ENCODE peak calls at places on chromosomes 11 and 22, in four cellular contexts. Q is endothelial cell of umbilical vein, A is hepatocyte, R is neural progenitor cell. P is an unnamed sample.
A peak's percentile ranks its signal among the peaks of the same experiment; 100 is the strongest.

GRCh38 chr11:94673353-94673752 is 94.8 kb upstream of the AMOTL1 start:
- DNase-seq in R (no peak), A (no peak), Q (no peak), P (no peak)

GRCh38 chr22:43412808-43413785 is 1.3 kb downstream of the MPPED1 start:
- DNase-seq in Q (no peak), A (no peak), R (peak; percentile 48), P (no peak)

GRCh38 chr11:81007046-81007445 is 1566.2 kb upstream of the TENM4 start:
- DNase-seq in Q (peak; percentile 40), R (no peak), A (peak; percentile 19), P (no peak)

GRCh38 chr11:10117709-10118341 is 176.2 kb downstream of the SBF2 start:
- DNase-seq in A (no peak), Q (peak; percentile 61), R (no peak), P (no peak)

GRCh38 chr11:2883717-2884423 is 1.7 kb downstream of the CDKN1C start:
- DNase-seq in R (peak; percentile 75), A (peak; percentile 46), Q (peak; percentile 21), P (no peak)

GRCh38 chr11:96054870-96055705 is 131.2 kb upstream of the MTMR2 start:
- DNase-seq in Q (peak; percentile 71), R (peak; percentile 85), A (no peak), P (no peak)

GRCh38 chr11:69253028-69253427 is 40.9 kb upstream of the MYEOV start:
- DNase-seq in Q (no peak), R (no peak), A (no peak), P (peak; percentile 95)

GRCh38 chr11:33377852-33378385 is 120.7 kb downstream of the HIPK3 start:
- DNase-seq in Q (peak; percentile 51), A (no peak), R (no peak), P (no peak)

GRCh38 chr11:109196016-109196415 is 226.0 kb upstream of the C11orf87 start:
- DNase-seq in Q (no peak), A (no peak), R (no peak), P (no peak)

GRCh38 chr11:45917623-45918330 is at the start of gene PEX16:
- DNase-seq in R (peak; percentile 98), A (peak; percentile 99), Q (peak; percentile 99), P (peak; percentile 98)

GRCh38 chr11:134410766-134411165 is 1.3 kb downstream of the B3GAT1 start:
- DNase-seq in Q (no peak), A (no peak), R (no peak), P (no peak)

GRCh38 chr11:32200448-32200847 is 109.6 kb downstream of the RCN1 start:
- DNase-seq in R (no peak), A (no peak), Q (no peak), P (no peak)

GRCh38 chr11:30423886-30424285 is 101.0 kb downstream of the ARL14EP start:
- DNase-seq in Q (no peak), R (peak; percentile 44), A (no peak), P (no peak)

GRCh38 chr11:17012712-17013547 is 1.3 kb downstream of the PLEKHA7 start:
- DNase-seq in A (peak; percentile 71), Q (peak; percentile 50), R (peak; percentile 78), P (no peak)

GRCh38 chr22:19718255-19719054 is 4.2 kb downstream of the SEPTIN5 start:
- DNase-seq in A (no peak), Q (no peak), R (no peak), P (no peak)

GRCh38 chr11:134656861-134657540 is 245.0 kb upstream of the B3GAT1 start:
- DNase-seq in R (no peak), A (no peak), Q (no peak), P (no peak)

GRCh38 chr11:28089378-28089777 is 18.6 kb downstream of the KIF18A start:
- DNase-seq in R (no peak), A (no peak), Q (no peak), P (no peak)

GRCh38 chr11:70448983-70449567 is 50.7 kb downstream of the CTTN start:
- DNase-seq in Q (no peak), R (no peak), A (no peak), P (no peak)

GRCh38 chr11:72321381-72321996 is 77.5 kb upstream of the PHOX2A start:
- DNase-seq in R (no peak), A (no peak), Q (peak; percentile 45), P (peak; percentile 7)

GRCh38 chr11:2518112-2518982 is 73.5 kb downstream of the KCNQ1 start:
- DNase-seq in R (peak; percentile 7), A (no peak), Q (no peak), P (no peak)

GRCh38 chr11:115411114-115411513 is 93.1 kb downstream of the CADM1 start:
- DNase-seq in R (no peak), Q (no peak), A (no peak), P (no peak)

GRCh38 chr22:17931400-17931825 is 92.9 kb downstream of the MICAL3 start:
- DNase-seq in Q (no peak), R (no peak), A (no peak), P (no peak)

GRCh38 chr11:67372993-67373915 is at the start of gene CLCF1:
- DNase-seq in A (peak; percentile 89), R (peak; percentile 85), Q (no peak), P (no peak)

GRCh38 chr22:43011079-43011478 is 3.9 kb downstream of the PACSIN2 start:
- DNase-seq in A (peak; percentile 49), Q (no peak), R (no peak), P (no peak)

GRCh38 chr11:122690801-122691649 is 35.5 kb downstream of the UBASH3B start:
- DNase-seq in Q (peak; percentile 55), A (no peak), R (peak; percentile 18), P (no peak)

GRCh38 chr11:31810779-31811647 is at the start of gene PAX6:
- DNase-seq in R (peak; percentile 97), A (no peak), Q (peak; percentile 66), P (peak; percentile 4)

GRCh38 chr11:129440028-129440630 is 64.5 kb downstream of the BARX2 start:
- DNase-seq in Q (no peak), A (peak; percentile 83), R (no peak), P (peak; percentile 65)

GRCh38 chr11:94746721-94747120 is 21.4 kb upstream of the AMOTL1 start:
- DNase-seq in Q (no peak), A (peak; percentile 75), R (no peak), P (no peak)

GRCh38 chr11:41978951-41979350 is 519.5 kb upstream of the LRRC4C start:
- DNase-seq in Q (peak; percentile 2), A (no peak), R (no peak), P (no peak)

GRCh38 chr11:6402561-6402981 is 12.3 kb downstream of the SMPD1 start:
- DNase-seq in A (no peak), Q (no peak), R (no peak), P (no peak)

GRCh38 chr11:72585762-72586590 is 88.2 kb downstream of the PDE2A start:
- DNase-seq in Q (peak; percentile 69), A (peak; percentile 86), R (peak; percentile 84), P (no peak)

GRCh38 chr11:121553806-121554205 is 101.0 kb upstream of the SORL1-AS1 start:
- DNase-seq in A (peak; percentile 92), R (no peak), Q (no peak), P (no peak)

GRCh38 chr11:59849129-59849528 is 3.8 kb upstream of the CBLIF start:
- DNase-seq in A (peak; percentile 56), Q (peak; percentile 31), R (no peak), P (no peak)

GRCh38 chr11:88352139-88352538 is 14.6 kb upstream of the CTSC start:
- DNase-seq in A (peak; percentile 11), Q (peak; percentile 55), R (no peak), P (no peak)

GRCh38 chr22:49517211-49517610 is 310.5 kb downstream of the BRD1 start:
- DNase-seq in R (no peak), Q (no peak), A (no peak), P (no peak)

GRCh38 chr22:17795661-17796548 is 21.6 kb upstream of the BID start:
- DNase-seq in R (no peak), A (no peak), Q (no peak), P (no peak)

GRCh38 chr11:1727088-1727690 is 23.2 kb downstream of the IFITM10 start:
- DNase-seq in Q (no peak), A (no peak), R (no peak), P (no peak)

DNA sequence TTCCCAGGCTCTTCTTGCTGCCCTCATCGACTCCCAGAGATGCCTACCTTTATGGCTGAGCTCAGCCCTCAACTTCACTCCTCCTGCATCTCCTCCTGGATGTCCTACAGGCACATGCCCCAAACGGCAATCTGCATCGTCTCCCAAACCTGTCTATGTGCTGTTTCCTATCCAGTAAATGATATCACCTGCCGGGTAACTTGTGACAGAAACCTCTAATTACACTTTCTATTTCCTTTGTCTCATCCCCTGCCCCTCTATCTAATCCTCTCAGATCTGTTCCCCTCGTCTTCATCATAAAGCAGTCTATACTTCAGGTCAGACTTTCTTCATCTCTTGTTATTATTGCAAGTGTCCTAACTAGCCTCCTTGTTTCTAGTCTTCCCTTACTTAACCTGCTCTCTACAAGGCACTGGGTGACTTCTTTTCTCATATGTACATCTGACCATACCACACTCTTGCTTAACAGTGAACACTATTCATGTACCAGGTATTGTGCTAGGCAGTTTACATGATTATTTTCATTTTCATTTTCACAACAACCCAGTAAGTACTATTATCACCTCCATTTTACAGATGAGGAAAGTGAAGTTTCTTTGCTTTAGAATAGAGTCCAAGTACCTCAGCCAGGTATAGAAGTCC is 21.9 kb upstream of the UCP3 start:
- DNase-seq in Q (no peak), A (no peak), R (no peak), P (no peak)
- H3K4me2 ChIP-seq in Q (no peak overlapping the region), A (no peak overlapping the region), R (no peak overlapping the region), P (no peak overlapping the region)

DNA sequence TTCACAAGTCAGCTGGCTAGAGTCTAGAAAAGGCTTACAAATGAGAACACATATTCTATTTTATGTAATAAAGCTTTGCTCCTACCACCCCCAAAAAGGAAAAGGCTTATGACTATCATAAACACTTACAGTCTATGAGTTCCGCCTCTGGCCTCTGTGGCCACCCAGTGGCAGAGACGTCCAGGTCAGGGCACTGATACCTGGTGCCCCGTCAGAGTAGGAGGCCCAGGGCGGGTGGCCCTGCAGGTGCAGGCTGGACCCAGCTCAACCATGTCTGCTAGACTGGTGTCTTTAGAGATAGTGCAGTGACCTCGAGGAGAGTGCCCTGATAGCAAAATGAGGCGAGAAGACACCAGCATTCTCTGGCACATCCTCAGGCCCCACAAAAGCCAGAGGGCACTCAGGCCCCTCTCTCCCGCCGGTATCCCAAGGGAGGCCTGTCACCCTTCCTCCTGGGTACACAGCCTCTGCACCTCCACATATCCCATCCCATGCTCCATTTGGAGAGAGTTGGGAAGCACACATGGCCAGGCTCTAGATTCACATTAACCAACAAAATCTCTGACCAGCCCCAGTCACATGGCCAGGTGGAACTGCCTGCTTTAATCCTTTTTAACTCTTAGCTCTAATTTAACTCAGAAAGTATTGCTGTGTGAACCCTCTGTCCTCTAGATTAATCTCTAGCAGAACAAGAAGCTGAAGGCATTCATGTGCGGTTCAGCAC is 27.3 kb upstream of the SERPIND1 start:
- DNase-seq in A (no peak), Q (no peak), R (no peak), P (no peak)
- H4K20me1 ChIP-seq in A (no peaks in the 10 kb centered on the region), Q (no peaks in the 10 kb centered on the region), R (peaks cover 3% of the 10 kb centered on the region), P (peaks cover 10% of the 10 kb centered on the region)

DNA sequence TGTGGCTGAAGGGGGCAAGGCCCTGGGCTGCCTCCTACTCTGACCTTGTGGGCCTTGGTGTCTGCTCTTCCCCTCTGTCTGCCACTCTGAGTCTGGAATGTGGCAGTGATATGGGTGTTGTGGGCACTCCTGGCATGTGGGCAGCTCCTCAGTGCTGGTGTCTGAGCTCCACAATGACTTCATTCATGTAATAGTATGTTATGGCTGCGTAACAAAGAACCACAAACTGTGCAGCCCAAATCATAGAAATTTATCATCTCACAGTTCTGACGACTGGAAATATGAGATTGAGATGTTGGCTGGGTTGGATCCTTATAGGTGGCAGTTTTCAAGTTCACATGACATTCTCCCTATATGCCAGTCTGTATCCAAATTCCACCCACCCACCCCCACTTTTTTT is 59.1 kb downstream of the BCR start:
- DNase-seq in R (no peak), Q (no peak), A (no peak), P (no peak)
- H3K4me3 ChIP-seq in R (no peak overlapping the region), Q (no peak overlapping the region), A (no peak overlapping the region), P (no peak overlapping the region)

GRCh38 chr11:65210748-65211147 is 29.0 kb downstream of the CAPN1 start:
- DNase-seq in R (no peak), A (no peak), Q (no peak), P (no peak)
- H3K4me2 ChIP-seq in R (no peak overlapping the region), A (no peak overlapping the region), Q (no peak overlapping the region), P (no peak overlapping the region)

P was measured in keratinocyte.